ENCODE peak calls at places on chromosomes 2 and 18, in seven cellular contexts. One of them, this sample, is unnamed.

GRCh38 chr2:33034784-33035183 is 88.0 kb downstream of the LTBP1 start:
- DNase-seq in Peyer's patch: no peak
- DNase-seq in CD8-positive, alpha-beta T cell: no peak
- DNase-seq in psoas muscle: no peak
- DNase-seq in colonic mucosa: no peak
- DNase-seq in endodermal cell: no peak
- DNase-seq in upper lobe of right lung: no peak
- DNase-seq in this sample: no peak

GRCh38 chr18:1848716-1849115 is 722.6 kb downstream of the METTL4 start:
- DNase-seq in colonic mucosa: no peak
- DNase-seq in CD8-positive, alpha-beta T cell: no peak
- DNase-seq in endodermal cell: no peak
- DNase-seq in upper lobe of right lung: no peak
- DNase-seq in Peyer's patch: no peak
- DNase-seq in psoas muscle: no peak
- DNase-seq in this sample: no peak

GRCh38 chr2:48341556-48342133 is 188.3 kb upstream of the STON1 start:
- DNase-seq in CD8-positive, alpha-beta T cell: no peak
- DNase-seq in colonic mucosa: no peak
- DNase-seq in endodermal cell: no peak
- DNase-seq in upper lobe of right lung: no peak
- DNase-seq in Peyer's patch: no peak
- DNase-seq in psoas muscle: no peak
- DNase-seq in this sample: no peak

GRCh38 chr2:15511686-15512085 is 49.4 kb downstream of the NBAS start:
- DNase-seq in upper lobe of right lung: no peak
- DNase-seq in CD8-positive, alpha-beta T cell: no peak
- DNase-seq in Peyer's patch: no peak
- DNase-seq in psoas muscle: no peak
- DNase-seq in colonic mucosa: no peak
- DNase-seq in endodermal cell: no peak
- DNase-seq in this sample: no peak

GRCh38 chr2:89834306-89834705 is 1142.8 kb downstream of the RPIA start:
- DNase-seq in Peyer's patch: no peak
- DNase-seq in colonic mucosa: no peak
- DNase-seq in psoas muscle: no peak
- DNase-seq in endodermal cell: no peak
- DNase-seq in upper lobe of right lung: no peak
- DNase-seq in CD8-positive, alpha-beta T cell: no peak
- DNase-seq in this sample: no peak

GRCh38 chr2:144642106-144642505 is 122.2 kb upstream of the ZEB2 start:
- DNase-seq in Peyer's patch: no peak
- DNase-seq in psoas muscle: no peak
- DNase-seq in CD8-positive, alpha-beta T cell: no peak
- DNase-seq in upper lobe of right lung: no peak
- DNase-seq in colonic mucosa: no peak
- DNase-seq in endodermal cell: no peak
- DNase-seq in this sample: no peak

GRCh38 chr2:230828272-230828961 is 36.3 kb upstream of the ITM2C start:
- DNase-seq in psoas muscle: peak
- DNase-seq in CD8-positive, alpha-beta T cell: no peak
- DNase-seq in Peyer's patch: no peak
- DNase-seq in endodermal cell: peak
- DNase-seq in colonic mucosa: peak
- DNase-seq in upper lobe of right lung: no peak
- DNase-seq in this sample: no peak

GRCh38 chr18:48297139-48297538 is 112.0 kb downstream of the ZBTB7C start:
- DNase-seq in colonic mucosa: no peak
- DNase-seq in endodermal cell: no peak
- DNase-seq in CD8-positive, alpha-beta T cell: no peak
- DNase-seq in upper lobe of right lung: no peak
- DNase-seq in Peyer's patch: no peak
- DNase-seq in psoas muscle: no peak
- DNase-seq in this sample: no peak

GRCh38 chr2:238974510-238975166 is 126.8 kb downstream of the TWIST2 start:
- DNase-seq in psoas muscle: no peak
- DNase-seq in endodermal cell: peak
- DNase-seq in Peyer's patch: peak
- DNase-seq in upper lobe of right lung: no peak
- DNase-seq in CD8-positive, alpha-beta T cell: no peak
- DNase-seq in colonic mucosa: peak
- DNase-seq in this sample: no peak

GRCh38 chr18:54358495-54358793 is 738 bp downstream of the C18orf54 start:
- DNase-seq in CD8-positive, alpha-beta T cell: no peak
- DNase-seq in colonic mucosa: no peak
- DNase-seq in psoas muscle: no peak
- DNase-seq in upper lobe of right lung: no peak
- DNase-seq in endodermal cell: no peak
- DNase-seq in Peyer's patch: no peak
- DNase-seq in this sample: no peak

GRCh38 chr2:200380833-200381542 is 74.5 kb downstream of the SPATS2L start:
- DNase-seq in colonic mucosa: no peak
- DNase-seq in psoas muscle: no peak
- DNase-seq in upper lobe of right lung: no peak
- DNase-seq in Peyer's patch: no peak
- DNase-seq in endodermal cell: no peak
- DNase-seq in CD8-positive, alpha-beta T cell: no peak
- DNase-seq in this sample: no peak

GRCh38 chr2:160329196-160329595 is 129.1 kb upstream of the ITGB6 start:
- DNase-seq in psoas muscle: no peak
- DNase-seq in upper lobe of right lung: no peak
- DNase-seq in Peyer's patch: no peak
- DNase-seq in colonic mucosa: no peak
- DNase-seq in endodermal cell: no peak
- DNase-seq in CD8-positive, alpha-beta T cell: no peak
- DNase-seq in this sample: no peak
- H3K27ac ChIP-seq in psoas muscle: no peak
- H3K27ac ChIP-seq in upper lobe of right lung: no peak
- H3K27ac ChIP-seq in Peyer's patch: no peak
- H3K27ac ChIP-seq in colonic mucosa: no peak
- H3K27ac ChIP-seq in endodermal cell: no peak
- H3K27ac ChIP-seq in CD8-positive, alpha-beta T cell: no peak
- H3K27ac ChIP-seq in this sample: no peak

DNA sequence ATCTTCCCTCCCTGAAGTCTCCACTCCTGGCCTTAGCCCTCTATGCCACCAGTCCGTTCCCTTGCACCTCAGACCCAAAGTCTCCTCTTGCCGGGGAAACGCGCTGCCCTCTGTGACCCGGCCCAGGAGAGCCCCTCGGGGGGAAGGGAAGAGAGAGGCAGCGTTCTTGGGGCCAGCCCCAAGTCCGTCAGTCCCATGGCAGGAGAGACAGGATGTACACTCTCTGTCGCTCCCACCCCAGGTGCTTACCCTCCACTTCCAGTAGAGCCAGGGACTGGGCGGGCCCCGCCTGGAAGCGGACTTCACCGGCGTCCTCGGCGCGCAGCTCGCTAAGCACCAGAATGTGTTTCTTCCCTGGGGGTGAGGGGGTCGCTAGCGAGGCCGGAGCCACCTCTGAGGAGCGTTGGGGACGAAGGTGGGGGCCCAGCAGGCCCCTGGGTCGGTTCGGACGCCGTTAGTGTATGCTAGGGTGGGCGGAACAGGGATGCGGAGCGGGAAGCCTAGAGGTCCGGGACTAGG is 8.1 kb downstream of the TMEM198 start:
- DNase-seq in colonic mucosa: peak
- DNase-seq in psoas muscle: no peak
- DNase-seq in endodermal cell: no peak
- DNase-seq in Peyer's patch: no peak
- DNase-seq in CD8-positive, alpha-beta T cell: no peak
- DNase-seq in upper lobe of right lung: no peak
- DNase-seq in this sample: no peak
- TF ChIP-seq CTCF in colonic mucosa: no peak
- TF ChIP-seq CTCF in psoas muscle: no peak
- TF ChIP-seq CTCF in endodermal cell: no peak
- TF ChIP-seq CTCF in Peyer's patch: no peak
- TF ChIP-seq CTCF in CD8-positive, alpha-beta T cell: no peak
- TF ChIP-seq CTCF in upper lobe of right lung: no peak
- TF ChIP-seq CTCF in this sample: no peak

DNA sequence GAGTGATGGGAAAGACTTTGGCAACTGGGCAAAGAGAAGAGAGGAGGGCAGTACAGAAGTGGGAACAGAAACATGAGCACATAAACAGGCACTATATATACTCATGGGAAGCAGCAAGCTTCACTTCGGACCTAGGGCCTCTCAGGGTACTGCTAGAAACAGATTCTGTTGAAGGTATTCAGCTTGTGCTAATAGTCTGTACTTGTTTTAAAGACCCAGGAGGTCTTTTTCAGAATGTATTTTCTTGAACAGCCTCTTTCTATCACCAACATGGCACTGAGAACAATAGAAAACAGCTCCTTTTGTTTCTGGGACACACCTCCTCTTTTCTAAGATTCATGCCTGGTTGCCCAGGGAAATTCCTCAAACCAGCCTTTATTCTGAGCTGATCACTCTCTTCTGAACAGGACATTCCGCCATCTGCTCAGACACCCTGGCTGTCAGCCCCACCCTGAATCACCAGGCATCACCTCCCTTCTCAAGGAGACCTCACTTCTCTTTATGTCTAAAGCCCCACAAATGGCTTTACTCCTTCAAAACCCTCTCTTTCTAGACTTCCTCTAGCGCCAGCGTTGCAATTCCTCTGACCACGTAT is 389.6 kb downstream of the TGIF1 start:
- DNase-seq in upper lobe of right lung: no peak
- DNase-seq in endodermal cell: no peak
- DNase-seq in colonic mucosa: no peak
- DNase-seq in CD8-positive, alpha-beta T cell: no peak
- DNase-seq in Peyer's patch: no peak
- DNase-seq in psoas muscle: no peak
- DNase-seq in this sample: no peak
- H3K27ac ChIP-seq in upper lobe of right lung: no peak
- H3K27ac ChIP-seq in endodermal cell: peak
- H3K27ac ChIP-seq in colonic mucosa: no peak
- H3K27ac ChIP-seq in CD8-positive, alpha-beta T cell: no peak
- H3K27ac ChIP-seq in Peyer's patch: no peak
- H3K27ac ChIP-seq in psoas muscle: no peak
- H3K27ac ChIP-seq in this sample: no peak

DNA sequence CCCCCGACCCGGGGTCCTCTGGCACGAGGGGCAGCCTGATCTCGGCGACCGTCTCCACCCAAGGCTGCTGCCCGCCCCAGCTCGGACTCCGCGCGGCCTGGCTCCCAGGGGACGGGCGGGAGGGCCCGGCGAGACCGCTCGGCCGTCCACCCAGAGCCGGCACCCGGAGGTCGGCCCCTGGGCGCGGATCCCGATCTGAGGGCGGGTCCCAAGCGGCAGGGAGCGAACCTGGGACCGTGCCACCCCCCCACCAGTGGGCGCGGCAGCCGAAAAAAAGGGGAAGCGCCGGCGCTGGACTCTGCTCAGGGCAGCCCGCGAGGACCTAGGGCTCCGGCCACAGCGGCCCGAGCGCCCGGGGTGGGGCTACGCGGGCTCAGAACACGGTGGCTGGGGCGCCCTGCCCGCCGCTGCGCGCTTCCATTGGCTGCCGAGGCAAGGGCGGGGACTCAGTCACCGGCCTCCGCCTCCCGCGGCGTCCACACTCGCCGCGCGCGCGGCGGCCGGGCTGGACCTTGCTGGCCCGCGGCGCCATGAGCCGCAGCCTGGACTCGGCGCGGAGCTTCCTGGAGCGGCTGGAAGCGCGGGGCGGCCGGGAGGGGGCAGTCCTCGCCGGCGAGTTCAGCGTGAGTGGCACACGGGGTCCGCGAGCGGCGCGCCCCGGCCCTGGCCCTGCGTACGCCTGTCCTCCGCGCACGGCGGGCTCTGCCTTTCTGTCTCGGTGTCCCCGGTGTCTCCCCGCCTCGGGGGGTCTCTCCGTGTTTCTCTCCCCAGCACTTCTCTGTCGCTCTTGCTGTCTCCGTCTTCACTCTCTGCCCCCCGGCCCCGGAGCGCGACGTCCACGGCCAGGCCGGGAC is at the start of gene PTPN18:
- DNase-seq in upper lobe of right lung: peak
- DNase-seq in CD8-positive, alpha-beta T cell: peak
- DNase-seq in colonic mucosa: peak
- DNase-seq in Peyer's patch: peak
- DNase-seq in psoas muscle: peak
- DNase-seq in endodermal cell: peak
- DNase-seq in this sample: peak
- TF ChIP-seq CTCF in upper lobe of right lung: peak
- TF ChIP-seq CTCF in CD8-positive, alpha-beta T cell: peak
- TF ChIP-seq CTCF in colonic mucosa: peak
- TF ChIP-seq CTCF in Peyer's patch: peak
- TF ChIP-seq CTCF in psoas muscle: peak
- TF ChIP-seq CTCF in endodermal cell: peak
- TF ChIP-seq CTCF in this sample: peak

DNA sequence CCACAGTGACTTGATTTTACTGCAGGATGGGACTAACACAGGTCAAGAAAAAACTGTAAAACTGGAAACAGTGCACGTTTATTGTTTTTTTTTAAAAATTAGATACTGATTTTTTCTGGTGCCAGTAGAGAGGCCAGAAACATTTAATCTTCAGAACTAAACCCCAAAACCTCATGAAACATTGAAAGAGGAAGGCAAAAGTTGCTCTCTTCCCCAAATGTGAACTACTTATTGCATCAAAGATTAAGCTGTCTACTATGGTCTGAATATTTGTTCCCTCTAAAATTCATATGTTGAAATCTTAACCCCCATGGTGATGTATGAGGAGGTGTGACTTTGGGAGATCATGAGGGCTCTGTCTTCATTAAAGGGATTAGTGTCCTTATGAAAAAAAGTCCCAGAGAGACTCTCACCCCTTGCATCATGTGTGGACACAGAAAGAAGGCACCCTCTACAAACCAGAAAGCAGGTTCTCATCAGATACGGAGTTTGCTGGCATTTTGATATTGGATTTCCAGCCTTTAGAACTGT is 28.2 kb upstream of the SLC8A1 start:
- DNase-seq in CD8-positive, alpha-beta T cell: no peak
- DNase-seq in upper lobe of right lung: no peak
- DNase-seq in colonic mucosa: no peak
- DNase-seq in psoas muscle: no peak
- DNase-seq in Peyer's patch: no peak
- DNase-seq in endodermal cell: no peak
- DNase-seq in this sample: no peak
- H3K27ac ChIP-seq in CD8-positive, alpha-beta T cell: no peak
- H3K27ac ChIP-seq in upper lobe of right lung: no peak
- H3K27ac ChIP-seq in colonic mucosa: no peak
- H3K27ac ChIP-seq in psoas muscle: no peak
- H3K27ac ChIP-seq in Peyer's patch: no peak
- H3K27ac ChIP-seq in endodermal cell: no peak
- H3K27ac ChIP-seq in this sample: peak

This sample was measured in lower lobe of right lung.